ENCODE peak calls at places on chromosomes 2 and 18, in nine cellular contexts. U is psoas muscle, E is fibroblast of lung, D is body of pancreas, G is ovary, Y is tibial artery, N is cardiac fibroblast, S is cardiac muscle cell, T is GM12864. F is an unnamed sample.

GRCh38 chr2:72129676-72130340 is 17.9 kb downstream of the CYP26B1 start:
- DNase-seq in U (no peak), E (no peak), D (no peak), G (no peak), Y (peak), N (peak), S (no peak), T (no peak), F (peak)

GRCh38 chr2:19651466-19651865 is 250.3 kb downstream of the TTC32 start:
- DNase-seq in U (no peak), E (peak), D (no peak), G (no peak), Y (no peak), N (no peak), S (no peak), T (no peak), F (no peak)

GRCh38 chr2:152489364-152489763 is 154.4 kb downstream of the FMNL2 start:
- DNase-seq in U (no peak), E (no peak), D (no peak), G (no peak), Y (no peak), N (no peak), S (no peak), T (no peak), F (no peak)

GRCh38 chr2:191675807-191676667 is 1.9 kb upstream of the NABP1 start:
- DNase-seq in U (peak), E (no peak), D (no peak), G (no peak), Y (peak), N (peak), S (no peak), T (peak), F (no peak)

GRCh38 chr2:203328735-203329549 is 748 bp downstream of the ABI2 start:
- DNase-seq in U (peak), E (peak), D (peak), G (peak), Y (peak), N (peak), S (peak), T (no peak), F (no peak)

GRCh38 chr2:144517825-144518699 is 1.9 kb downstream of the ZEB2 start:
- DNase-seq in U (no peak), E (peak), D (no peak), G (peak), Y (peak), N (no peak), S (no peak), T (no peak), F (no peak)

GRCh38 chr2:222433381-222434173 is 9.2 kb downstream of the SGPP2 start:
- DNase-seq in U (no peak), E (no peak), D (no peak), G (no peak), Y (no peak), N (no peak), S (no peak), T (no peak), F (no peak)

GRCh38 chr18:58544616-58545337 is 84.1 kb downstream of the ALPK2 start:
- DNase-seq in U (no peak), E (no peak), D (no peak), G (no peak), Y (no peak), N (no peak), S (no peak), T (no peak), F (no peak)

GRCh38 chr2:99399063-99399462 is 61.9 kb downstream of the EIF5B start:
- DNase-seq in U (no peak), E (no peak), D (no peak), G (no peak), Y (no peak), N (no peak), S (no peak), T (no peak), F (no peak)

GRCh38 chr2:180705122-180705521 is 275.3 kb upstream of the UBE2E3 start:
- DNase-seq in U (no peak), E (peak), D (no peak), G (no peak), Y (no peak), N (peak), S (no peak), T (no peak), F (no peak)

GRCh38 chr2:23380562-23381065 is 4.4 kb upstream of the KLHL29 start:
- DNase-seq in U (no peak), E (peak), D (no peak), G (no peak), Y (no peak), N (peak), S (no peak), T (peak), F (no peak)

GRCh38 chr2:177671662-177672061 is 279.1 kb downstream of the AGPS start:
- DNase-seq in U (no peak), E (no peak), D (no peak), G (no peak), Y (no peak), N (no peak), S (no peak), T (no peak), F (no peak)

GRCh38 chr18:24212939-24213338 is 74.1 kb downstream of the CABYR start:
- DNase-seq in U (no peak), E (peak), D (no peak), G (no peak), Y (no peak), N (peak), S (no peak), T (no peak), F (no peak)

GRCh38 chr2:196415384-196415783 is 224.1 kb upstream of the CCDC150 start:
- DNase-seq in U (no peak), E (no peak), D (no peak), G (no peak), Y (no peak), N (no peak), S (no peak), T (peak), F (no peak)

GRCh38 chr2:112154246-112155110 is 16.3 kb downstream of the FBLN7 start:
- DNase-seq in U (no peak), E (no peak), D (no peak), G (no peak), Y (peak), N (no peak), S (no peak), T (no peak), F (no peak)

GRCh38 chr2:121897335-121897970 is 142.0 kb downstream of the TSN start:
- DNase-seq in U (no peak), E (peak), D (no peak), G (no peak), Y (no peak), N (peak), S (peak), T (no peak), F (no peak)

GRCh38 chr18:79664525-79665125 is 15.0 kb upstream of the CTDP1 start:
- DNase-seq in U (no peak), E (peak), D (no peak), G (no peak), Y (no peak), N (peak), S (no peak), T (no peak), F (no peak)

GRCh38 chr18:35861367-35862114 is 110.9 kb upstream of the RMP24 start:
- DNase-seq in U (no peak), E (no peak), D (no peak), G (no peak), Y (no peak), N (peak), S (peak), T (peak), F (no peak)

GRCh38 chr2:109404681-109405080 is 209.1 kb downstream of the SEPTIN10 start:
- DNase-seq in U (no peak), E (no peak), D (no peak), G (no peak), Y (no peak), N (no peak), S (peak), T (no peak), F (no peak)

GRCh38 chr2:33058716-33059451 is 112.1 kb downstream of the LTBP1 start:
- DNase-seq in U (no peak), E (no peak), D (no peak), G (no peak), Y (no peak), N (no peak), S (no peak), T (no peak), F (no peak)

GRCh38 chr2:68901199-68901515 is 30.0 kb upstream of the BMP10 start:
- DNase-seq in U (no peak), E (peak), D (no peak), G (no peak), Y (no peak), N (peak), S (no peak), T (no peak), F (no peak)
- TF ChIP-seq CTCF in U (no peak), E (peak), D (no peak), G (no peak), Y (no peak), N (peak), S (peak), T (peak), F (no peak)

GRCh38 chr2:231604685-231605606 is 12.3 kb downstream of the TEX44 start:
- DNase-seq in U (peak), E (peak), D (peak), G (peak), Y (peak), N (peak), S (peak), T (peak), F (peak)
- TF ChIP-seq CTCF in U (no peak), E (no peak), D (no peak), G (no peak), Y (no peak), N (no peak), S (no peak), T (no peak), F (no peak)

DNA sequence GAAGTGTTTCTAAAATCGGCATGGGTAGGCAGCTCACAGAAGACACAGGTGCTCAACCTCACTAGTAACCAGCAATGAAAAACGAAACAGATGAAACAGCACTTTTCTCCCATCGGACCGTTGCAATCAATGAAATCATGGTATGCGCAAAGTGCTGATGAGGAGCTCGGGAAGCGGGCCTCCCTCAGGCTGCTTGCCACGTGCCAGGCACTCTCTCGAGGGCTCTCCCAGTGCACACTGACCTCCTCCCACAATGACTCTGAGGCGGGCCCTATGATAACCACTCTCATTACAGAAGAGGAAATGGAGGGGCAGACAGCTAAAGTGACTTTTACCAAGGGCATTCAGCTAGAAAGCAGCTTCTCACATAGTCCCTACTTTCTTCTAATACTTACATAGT is 3.8 kb upstream of the ANKRD23 start:
- DNase-seq in U (no peak), E (no peak), D (no peak), G (no peak), Y (no peak), N (no peak), S (no peak), T (no peak), F (no peak)
- TF ChIP-seq CTCF in U (no peak), E (no peak), D (no peak), G (no peak), Y (no peak), N (no peak), S (no peak), T (no peak), F (no peak)

GRCh38 chr2:10071176-10071575 is 9.0 kb downstream of the CYS1 start:
- DNase-seq in U (no peak), E (no peak), D (no peak), G (no peak), Y (no peak), N (no peak), S (no peak), T (no peak), F (no peak)

GRCh38 chr2:10072656-10073480 is 7.3 kb downstream of the CYS1 start:
- DNase-seq in U (peak), E (peak), D (peak), G (peak), Y (peak), N (peak), S (peak), T (peak), F (peak)

GRCh38 chr2:10073706-10074105 is 6.5 kb downstream of the CYS1 start:
- DNase-seq in U (no peak), E (no peak), D (no peak), G (no peak), Y (no peak), N (no peak), S (no peak), T (no peak), F (no peak)

GRCh38 chr2:10075101-10075500 is 5.1 kb downstream of the CYS1 start:
- DNase-seq in U (no peak), E (no peak), D (no peak), G (no peak), Y (no peak), N (no peak), S (no peak), T (no peak), F (no peak)

GRCh38 chr2:10071595-10071994 is 8.6 kb downstream of the CYS1 start:
- DNase-seq in U (no peak), E (no peak), D (no peak), G (no peak), Y (no peak), N (no peak), S (no peak), T (no peak), F (no peak)
- TF ChIP-seq CTCF in U (no peak), E (no peak), D (no peak), G (no peak), Y (no peak), N (no peak), S (no peak), T (no peak), F (no peak)

GRCh38 chr18:75317300-75317699 is 106.7 kb downstream of the TSHZ1 start:
- DNase-seq in U (no peak), E (no peak), D (no peak), G (no peak), Y (no peak), N (no peak), S (no peak), T (no peak), F (no peak)

GRCh38 chr18:75316826-75317225 is 106.2 kb downstream of the TSHZ1 start:
- DNase-seq in U (no peak), E (no peak), D (no peak), G (no peak), Y (no peak), N (no peak), S (no peak), T (no peak), F (no peak)

GRCh38 chr18:75314606-75315005 is 104.0 kb downstream of the TSHZ1 start:
- DNase-seq in U (no peak), E (no peak), D (no peak), G (no peak), Y (no peak), N (no peak), S (no peak), T (no peak), F (no peak)

GRCh38 chr18:75317723-75318122 is 107.1 kb downstream of the TSHZ1 start:
- DNase-seq in U (no peak), E (no peak), D (no peak), G (no peak), Y (no peak), N (no peak), S (no peak), T (no peak), F (no peak)

GRCh38 chr18:75314117-75314516 is 103.5 kb downstream of the TSHZ1 start:
- DNase-seq in U (no peak), E (no peak), D (no peak), G (no peak), Y (no peak), N (no peak), S (no peak), T (no peak), F (no peak)
- TF ChIP-seq CTCF in U (no peak), E (no peak), D (no peak), G (no peak), Y (no peak), N (no peak), S (no peak), T (no peak), F (no peak)

GRCh38 chr2:6916736-6917070 is 509 bp upstream of the RNF144A start:
- DNase-seq in U (no peak), E (no peak), D (no peak), G (no peak), Y (no peak), N (no peak), S (no peak), T (no peak), F (no peak)
- TF ChIP-seq CTCF in U (no peak), E (no peak), D (no peak), G (no peak), Y (no peak), N (no peak), S (no peak), T (no peak), F (no peak)

DNA sequence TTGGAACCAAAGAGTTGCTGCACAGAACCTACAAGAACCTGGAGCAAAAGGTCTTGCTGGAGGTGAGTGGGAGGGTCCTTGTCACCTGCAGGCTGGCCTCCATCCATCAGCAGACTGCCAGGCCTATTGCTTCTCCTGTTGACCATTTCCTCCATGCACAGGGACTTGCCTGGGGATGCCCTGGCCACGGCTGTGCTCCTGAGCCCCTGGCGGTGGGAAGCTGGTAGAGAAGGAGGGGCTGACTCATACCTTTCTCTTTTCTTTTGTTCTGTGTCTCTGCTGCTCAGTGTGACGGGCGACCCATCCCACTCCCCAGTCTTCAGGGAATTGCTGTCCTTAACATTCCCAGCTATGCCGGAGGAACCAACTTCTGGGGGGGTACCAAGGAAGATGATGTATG is 102.6 kb downstream of the DGKD start:
- DNase-seq in U (no peak), E (no peak), D (no peak), G (no peak), Y (no peak), N (no peak), S (no peak), T (no peak), F (no peak)
- TF ChIP-seq CTCF in U (no peak), E (no peak), D (no peak), G (no peak), Y (no peak), N (no peak), S (no peak), T (no peak), F (no peak)

DNA sequence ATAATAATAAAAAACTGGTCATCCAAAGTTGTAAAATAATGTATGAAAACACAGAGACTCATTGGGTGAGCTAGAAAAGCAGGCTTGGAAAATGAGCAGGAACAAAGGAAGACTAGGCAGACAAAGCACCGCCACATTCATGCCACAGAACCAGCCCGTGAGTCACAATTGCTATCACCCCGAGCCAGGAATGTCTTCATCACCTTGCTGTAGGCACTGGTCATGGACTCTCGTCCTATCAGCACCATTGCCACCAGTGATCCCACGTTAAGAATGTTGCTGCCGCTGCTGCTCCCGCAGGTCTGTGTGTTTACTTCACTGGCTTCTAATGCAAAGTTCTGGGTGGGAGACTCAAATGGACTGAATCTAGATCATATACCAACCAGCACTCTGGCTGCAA is 417.9 kb downstream of the PID1 start:
- DNase-seq in U (no peak), E (no peak), D (no peak), G (no peak), Y (no peak), N (no peak), S (no peak), T (no peak), F (no peak)
- TF ChIP-seq CTCF in U (no peak), E (no peak), D (no peak), G (no peak), Y (no peak), N (no peak), S (no peak), T (no peak), F (no peak)

DNA sequence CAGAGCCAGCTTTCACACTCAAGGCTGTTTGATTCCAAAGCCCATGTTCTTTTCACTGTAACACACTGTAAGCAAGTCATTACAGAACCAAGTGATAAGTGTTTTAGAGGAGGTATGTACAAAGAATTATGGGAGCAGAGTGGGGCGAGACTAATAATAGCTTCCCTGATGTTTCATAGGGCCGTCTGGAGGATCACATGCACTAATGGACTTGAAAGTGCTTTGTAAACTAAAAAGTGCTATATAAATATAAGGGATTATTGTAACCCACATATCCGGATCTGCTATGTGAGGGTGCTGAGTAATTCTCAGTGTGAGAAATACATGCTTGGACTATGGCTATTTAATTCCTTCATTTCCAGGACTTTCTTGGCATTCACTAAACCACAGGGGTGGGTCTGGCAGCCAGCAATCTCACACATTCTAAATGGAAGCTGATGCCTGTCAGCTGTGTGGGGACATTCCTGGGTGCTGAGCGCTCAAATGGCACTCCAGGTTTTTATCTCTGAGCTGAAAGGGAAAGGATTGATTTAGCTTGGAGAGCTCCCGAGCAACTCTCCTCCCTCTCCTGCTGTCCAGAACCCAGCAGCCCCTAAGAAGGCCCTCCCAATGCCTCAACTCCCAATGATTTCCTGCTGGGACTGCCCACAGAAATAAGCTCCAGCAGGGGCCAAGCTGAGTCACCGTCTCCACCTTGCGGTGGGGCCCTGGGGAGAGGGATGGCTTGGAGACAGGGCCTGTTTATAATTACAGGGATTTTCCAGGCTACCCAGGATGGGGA is 222.8 kb downstream of the SOX11 start:
- DNase-seq in U (peak), E (peak), D (no peak), G (no peak), Y (no peak), N (peak), S (peak), T (no peak), F (no peak)
- TF ChIP-seq CTCF in U (no peak), E (no peak), D (no peak), G (no peak), Y (no peak), N (no peak), S (no peak), T (no peak), F (no peak)

GRCh38 chr2:181948227-181948626 is 37.4 kb upstream of the PPP1R1C start:
- DNase-seq in U (no peak), E (no peak), D (no peak), G (no peak), Y (no peak), N (no peak), S (no peak), T (no peak), F (no peak)

GRCh38 chr2:181952413-181953226 is 33.0 kb upstream of the PPP1R1C start:
- DNase-seq in U (no peak), E (no peak), D (no peak), G (no peak), Y (no peak), N (no peak), S (peak), T (no peak), F (no peak)

GRCh38 chr2:181946444-181947127 is 39.1 kb upstream of the PPP1R1C start:
- DNase-seq in U (no peak), E (no peak), D (no peak), G (no peak), Y (no peak), N (no peak), S (no peak), T (no peak), F (no peak)

GRCh38 chr2:181947273-181947672 is 38.4 kb upstream of the PPP1R1C start:
- DNase-seq in U (no peak), E (no peak), D (no peak), G (no peak), Y (no peak), N (no peak), S (no peak), T (no peak), F (no peak)

DNA sequence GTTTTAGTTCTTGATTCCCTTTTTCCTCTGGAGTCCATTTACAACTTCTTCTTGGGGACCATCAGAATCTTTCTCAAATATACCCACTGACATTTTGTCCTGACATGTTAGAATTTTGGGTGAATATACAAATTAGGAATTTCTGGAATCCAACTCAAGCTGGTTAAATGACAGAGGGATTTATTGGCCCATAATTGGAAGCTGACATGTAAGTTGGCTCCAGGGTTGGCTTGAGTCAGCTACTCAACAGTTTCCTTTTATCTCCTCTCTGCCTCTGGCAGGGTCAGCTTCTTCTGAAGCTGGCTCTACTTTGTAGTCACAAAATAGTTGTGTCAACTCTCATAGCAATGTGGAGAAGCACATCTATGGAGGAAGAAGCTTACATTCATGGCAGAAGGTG is 36.6 kb upstream of the PPP1R1C start:
- DNase-seq in U (no peak), E (no peak), D (no peak), G (no peak), Y (no peak), N (peak), S (no peak), T (no peak), F (no peak)
- TF ChIP-seq CTCF in U (no peak), E (no peak), D (no peak), G (no peak), Y (no peak), N (no peak), S (no peak), T (no peak), F (no peak)

F was measured in omental fat pad.